ENCODE peak calls at places on chromosomes 6 and 20, in seven cellular contexts. V is MM.1S, P is HCT116, S is OCI-LY7, E is PC-3, T is hepatocyte, G is GM23248. L is an unnamed sample.
A peak's percentile ranks its signal among the peaks of the same experiment; 100 is the strongest.

GRCh38 chr6:5379647-5380242 is 118.4 kb downstream of the FARS2 start:
- DNase-seq in G (peak; percentile 62), E (peak; percentile 78), P (peak; percentile 24), T (peak; percentile 38), S (peak; percentile 46), V (peak; percentile 56), L (peak; percentile 86)

GRCh38 chr20:46202758-46203509 is 84.8 kb downstream of the CD40 start:
- DNase-seq in G (peak; percentile 10), S (no peak), T (no peak), V (no peak), P (no peak), E (no peak), L (no peak)

GRCh38 chr6:133362813-133363212 is 121.7 kb downstream of the EYA4 start:
- DNase-seq in G (no peak), V (no peak), S (no peak), E (no peak), P (no peak), T (no peak), L (no peak)

GRCh38 chr20:9460518-9460917 is 53.9 kb upstream of the LAMP5 start:
- DNase-seq in V (peak; percentile 3), G (peak; percentile 47), S (no peak), P (no peak), E (peak; percentile 89), T (no peak), L (no peak)

GRCh38 chr6:105359419-105360366 is 43.2 kb downstream of the PREP start:
- DNase-seq in T (peak; percentile 41), E (peak; percentile 85), S (no peak), G (peak; percentile 94), P (no peak), V (no peak), L (peak; percentile 31)

GRCh38 chr20:39097889-39098288 is 135.7 kb downstream of the DHX35 start:
- DNase-seq in V (no peak), S (no peak), T (no peak), P (no peak), E (no peak), G (no peak), L (no peak)

GRCh38 chr20:63703976-63704748 is 3.6 kb downstream of the ARFRP1 start:
- DNase-seq in V (no peak), S (no peak), P (no peak), T (peak; percentile 3), E (no peak), G (no peak), L (no peak)

GRCh38 chr20:8399963-8400362 is 267.9 kb downstream of the PLCB1 start:
- DNase-seq in S (peak; percentile 93), T (no peak), V (peak; percentile 83), G (no peak), P (no peak), E (no peak), L (peak; percentile 87)

GRCh38 chr20:50048420-50049166 is 64.4 kb downstream of the UBE2V1 start:
- DNase-seq in S (no peak), P (no peak), T (no peak), G (peak; percentile 81), V (no peak), E (no peak), L (no peak)

GRCh38 chr20:10074513-10074912 is 39.7 kb downstream of the ANKEF1 start:
- DNase-seq in P (peak; percentile 29), E (peak; percentile 96), G (peak; percentile 98), T (peak; percentile 12), S (no peak), V (no peak), L (peak; percentile 93)

GRCh38 chr6:149636116-149636515 is 12.4 kb downstream of the KATNA1 start:
- DNase-seq in V (no peak), P (peak; percentile 41), E (peak; percentile 69), S (no peak), G (peak; percentile 68), T (no peak), L (no peak)

GRCh38 chr20:45138451-45139300 is 14.4 kb upstream of the WFDC12 start:
- DNase-seq in E (peak; percentile 86), T (peak; percentile 71), G (peak; percentile 43), S (peak; percentile 44), V (peak; percentile 59), P (peak; percentile 21), L (peak; percentile 89)

GRCh38 chr6:165231581-165232276 is 77.7 kb downstream of the C6orf118 start:
- DNase-seq in P (peak; percentile 6), S (peak; percentile 3), E (peak; percentile 62), G (peak; percentile 85), T (peak; percentile 40), V (no peak), L (peak; percentile 49)

GRCh38 chr20:2349801-2350200 is 30.9 kb upstream of the TGM6 start:
- DNase-seq in S (no peak), V (no peak), P (no peak), T (no peak), G (peak; percentile 37), E (peak; percentile 49), L (peak; percentile 23)

GRCh38 chr20:10961651-10962288 is 288.0 kb upstream of the JAG1 start:
- DNase-seq in G (no peak), P (no peak), T (no peak), E (peak; percentile 30), S (no peak), V (no peak), L (no peak)

GRCh38 chr6:111871725-111872520 is 1.3 kb downstream of the FYN start:
- DNase-seq in E (peak; percentile 26), S (peak; percentile 46), V (no peak), G (peak; percentile 59), P (no peak), T (peak; percentile 33), L (peak; percentile 58)

GRCh38 chr20:56554869-56555268 is 21.8 kb downstream of the FAM209B start:
- DNase-seq in S (peak; percentile 63), P (peak; percentile 90), T (peak; percentile 75), V (peak; percentile 97), E (peak; percentile 99), G (peak; percentile 97), L (peak; percentile 73)

GRCh38 chr20:2140561-2140960 is 38.9 kb downstream of the STK35 start:
- DNase-seq in E (no peak), T (no peak), V (no peak), P (no peak), G (peak; percentile 77), S (no peak), L (no peak)

GRCh38 chr6:98832282-98833100 is 1.9 kb upstream of the POU3F2 start:
- DNase-seq in V (no peak), S (no peak), E (peak; percentile 32), P (no peak), T (peak; percentile 32), G (peak; percentile 94), L (no peak)

GRCh38 chr20:41078329-41078728 is 49.7 kb downstream of the TOP1 start:
- DNase-seq in P (no peak), E (peak; percentile 71), V (peak; percentile 79), T (peak; percentile 32), S (peak; percentile 70), G (peak; percentile 67), L (peak; percentile 60)

GRCh38 chr6:3446197-3446596 is 10.7 kb downstream of the SLC22A23 start:
- DNase-seq in P (no peak), T (no peak), S (no peak), V (no peak), E (no peak), G (no peak), L (no peak)

GRCh38 chr6:76250666-76251065 is 178.2 kb upstream of the IMPG1 start:
- DNase-seq in V (peak; percentile 36), S (no peak), P (no peak), T (no peak), E (no peak), G (no peak), L (no peak)

GRCh38 chr6:89834884-89835792 is 5.5 kb downstream of the CASP8AP2 start:
- DNase-seq in V (peak; percentile 49), G (peak; percentile 10), T (no peak), P (no peak), S (peak; percentile 45), E (no peak), L (no peak)

GRCh38 chr6:44064948-44065272 is 62.3 kb downstream of the MRPL14 start:
- DNase-seq in E (no peak), P (no peak), G (no peak), T (no peak), S (no peak), V (no peak), L (no peak)
- H3K4me1 ChIP-seq in E (peaks cover 29% of the 10 kb centered on the region), P (peaks cover 33% of the 10 kb centered on the region), G (peaks cover 42% of the 10 kb centered on the region), T (no peaks in the 10 kb centered on the region), S (no peaks in the 10 kb centered on the region), V (no peaks in the 10 kb centered on the region), L (peaks cover 5% of the 10 kb centered on the region)

DNA sequence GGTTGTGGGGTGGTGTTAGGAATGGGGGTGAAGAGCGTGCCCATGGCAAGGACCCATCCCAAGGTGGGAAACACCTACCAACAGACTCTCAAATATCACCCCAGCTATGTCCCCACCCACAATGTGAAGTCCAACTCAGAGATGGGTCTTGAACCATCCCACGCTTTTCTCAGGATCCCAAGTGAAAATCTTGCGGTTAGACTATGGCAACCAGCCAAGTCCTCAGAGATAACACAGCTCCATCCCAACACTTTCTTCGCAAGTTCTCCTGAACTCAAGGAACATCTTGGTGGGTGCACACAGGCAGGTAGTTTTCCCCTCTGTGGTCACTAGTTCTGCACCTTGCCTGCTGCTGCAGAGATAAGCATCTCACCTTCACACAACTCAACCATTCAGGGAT is 116.0 kb downstream of the CDC5L start:
- DNase-seq in E (no peak), T (no peak), P (no peak), V (no peak), S (no peak), G (no peak), L (no peak)
- H3K9me2 ChIP-seq in E (peaks cover 4% of the 10 kb centered on the region), T (no peaks in the 10 kb centered on the region), P (no peaks in the 10 kb centered on the region), V (no peaks in the 10 kb centered on the region), S (no peaks in the 10 kb centered on the region), G (no peaks in the 10 kb centered on the region), L (no peaks in the 10 kb centered on the region)

DNA sequence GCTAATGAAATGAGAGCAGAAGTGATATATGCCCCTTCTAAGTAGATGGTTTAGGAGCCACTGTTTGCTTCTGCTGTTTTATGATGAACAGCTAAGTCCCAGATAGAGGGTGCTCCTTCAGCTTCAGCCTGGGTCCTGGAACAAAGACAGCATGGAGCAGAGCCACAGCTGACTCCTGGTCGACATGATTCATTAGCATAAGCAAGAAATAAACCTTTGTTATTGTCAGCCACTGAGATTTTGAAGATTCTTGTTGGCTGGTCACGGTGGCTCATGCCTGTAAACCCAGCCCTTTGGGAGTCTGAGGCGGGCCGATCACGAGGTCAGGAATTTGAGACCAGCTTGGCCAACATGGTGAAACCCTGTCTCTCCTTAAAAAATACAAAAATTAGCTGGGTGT is 47.7 kb upstream of the ARMC2 start:
- DNase-seq in G (peak; percentile 67), V (no peak), T (no peak), E (no peak), S (no peak), P (no peak), L (no peak)
- H3K4me1 ChIP-seq in G (peaks cover 10% of the 10 kb centered on the region), V (peaks cover 56% of the 10 kb centered on the region), T (peaks cover 37% of the 10 kb centered on the region), E (peaks cover 12% of the 10 kb centered on the region), S (peaks cover under 1% of the 10 kb centered on the region), P (no peaks in the 10 kb centered on the region), L (peaks cover 3% of the 10 kb centered on the region)

GRCh38 chr6:31765559-31765909 is 3.1 kb downstream of the SAPCD1 start:
- DNase-seq in E (no peak), G (no peak), S (no peak), V (no peak), P (no peak), T (no peak), L (no peak)
- H3K9me2 ChIP-seq in E (no peaks in the 10 kb centered on the region), G (no peaks in the 10 kb centered on the region), S (no peaks in the 10 kb centered on the region), V (no peaks in the 10 kb centered on the region), P (no peaks in the 10 kb centered on the region), T (no peaks in the 10 kb centered on the region), L (no peaks in the 10 kb centered on the region)

GRCh38 chr6:138334000-138334399 is 43.7 kb upstream of the SMIM28 start:
- DNase-seq in S (no peak), G (no peak), P (no peak), V (no peak), T (no peak), E (no peak), L (no peak)
- H3K4me1 ChIP-seq in S (no peaks in the 10 kb centered on the region), G (no peaks in the 10 kb centered on the region), P (no peaks in the 10 kb centered on the region), V (no peaks in the 10 kb centered on the region), T (no peaks in the 10 kb centered on the region), E (no peaks in the 10 kb centered on the region), L (peaks cover 7% of the 10 kb centered on the region)

GRCh38 chr6:139545474-139546116 is 171.1 kb upstream of the CITED2 start:
- DNase-seq in G (no peak), P (no peak), S (no peak), V (no peak), T (peak; percentile 24), E (no peak), L (no peak)
- H3K9me2 ChIP-seq in G (no peaks in the 10 kb centered on the region), P (no peaks in the 10 kb centered on the region), S (no peaks in the 10 kb centered on the region), V (no peaks in the 10 kb centered on the region), T (no peaks in the 10 kb centered on the region), E (no peaks in the 10 kb centered on the region), L (no peaks in the 10 kb centered on the region)

L was measured in Karpas-422.